ENCODE peak calls at places on chromosomes 4 and X, in ten cellular contexts. A is colonic mucosa, M is breast epithelium, O is keratinocyte, J is A549, N is stomach, G is mucosa of descending colon, K is adrenal gland, F is uterus, X is cardiac muscle cell. L is an unnamed sample. For H3K4me1, the result is how much of the 10 kb centered on the place peaks cover.

GRCh38 chr4:168562021-168562691 is 65.3 kb downstream of the PALLD start:
- DNase-seq in F (no peak), N (no peak), O (no peak), J (no peak), X (no peak), M (no peak), K (no peak), G (no peak), A (no peak), L (no peak)

GRCh38 chrX:37998586-37999267 is 7.6 kb upstream of the SYTL5 start:
- DNase-seq in G (no peak), N (no peak), X (no peak), M (no peak), O (no peak), K (no peak), F (no peak), J (no peak), A (no peak), L (no peak)

GRCh38 chr4:142719854-142720541 is 126.1 kb downstream of the INPP4B start:
- DNase-seq in F (no peak), N (no peak), K (no peak), J (peak), A (no peak), M (no peak), X (peak), G (no peak), O (no peak), L (peak)

GRCh38 chrX:46903458-46904242 is 8.6 kb upstream of the JADE3 start:
- DNase-seq in O (no peak), M (peak), J (peak), N (peak), G (peak), K (peak), A (peak), F (peak), X (peak), L (peak)

GRCh38 chr4:15963568-15963967 is 593 bp upstream of the FGFBP2 start:
- DNase-seq in O (no peak), K (no peak), J (no peak), X (no peak), G (no peak), F (no peak), N (no peak), A (no peak), M (no peak), L (no peak)

GRCh38 chr4:46389301-46389761 is 597 bp downstream of the GABRA2 start:
- DNase-seq in F (no peak), N (no peak), M (no peak), X (peak), G (peak), O (no peak), K (no peak), A (peak), J (no peak), L (no peak)

GRCh38 chr4:99438578-99438875 is 3.4 kb upstream of the ADH7 start:
- DNase-seq in X (no peak), N (no peak), O (no peak), K (no peak), M (no peak), F (no peak), J (no peak), G (no peak), A (no peak), L (no peak)

GRCh38 chr4:33882246-33882990 is 2361.9 kb downstream of the ARAP2 start:
- DNase-seq in G (no peak), N (no peak), J (no peak), A (no peak), K (no peak), X (peak), O (no peak), F (no peak), M (no peak), L (no peak)

GRCh38 chrX:17022205-17022604 is 75.7 kb downstream of the REPS2 start:
- DNase-seq in M (no peak), K (no peak), A (no peak), J (no peak), X (peak), G (no peak), O (no peak), F (no peak), N (no peak), L (no peak)

GRCh38 chr4:3188118-3188517 is 60.8 kb upstream of the MSANTD1 start:
- DNase-seq in F (no peak), G (no peak), K (no peak), N (no peak), A (no peak), M (no peak), O (no peak), X (no peak), J (no peak), L (no peak)

GRCh38 chr4:169345207-169345788 is 74.5 kb upstream of the SH3RF1 start:
- DNase-seq in K (no peak), O (peak), J (no peak), F (no peak), M (no peak), N (no peak), G (no peak), A (no peak), X (peak), L (no peak)

GRCh38 chrX:30364229-30364628 is 55.0 kb upstream of the NR0B1 start:
- DNase-seq in N (no peak), O (no peak), F (no peak), J (no peak), G (no peak), X (no peak), K (no peak), A (no peak), M (no peak), L (no peak)

GRCh38 chr4:164926301-164926700 is 49.3 kb downstream of the APELA start:
- DNase-seq in N (no peak), G (no peak), J (no peak), F (no peak), K (no peak), A (no peak), M (peak), X (no peak), O (peak), L (no peak)

GRCh38 chr4:14059006-14059405 is 431.5 kb upstream of the BOD1L1 start:
- DNase-seq in F (no peak), N (no peak), M (no peak), A (no peak), G (no peak), J (no peak), K (no peak), X (peak), O (no peak), L (no peak)

GRCh38 chr4:55358668-55359067 is 12.6 kb downstream of the SRD5A3 start:
- DNase-seq in J (no peak), M (no peak), X (peak), O (peak), G (no peak), F (peak), K (no peak), N (no peak), A (no peak), L (no peak)

GRCh38 chr4:158856852-158857251 is 88.0 kb downstream of the FNIP2 start:
- DNase-seq in O (no peak), G (no peak), F (no peak), A (no peak), J (peak), N (no peak), X (peak), M (no peak), K (no peak), L (peak)

GRCh38 chr4:2791518-2792395 is 1.1 kb upstream of the SH3BP2 start:
- DNase-seq in N (peak), F (peak), G (peak), O (no peak), M (no peak), A (peak), K (no peak), X (no peak), J (no peak), L (no peak)

GRCh38 chr4:38366997-38367396 is 297.0 kb upstream of the KLF3 start:
- DNase-seq in K (no peak), F (no peak), A (no peak), O (no peak), N (no peak), G (no peak), M (no peak), J (no peak), X (no peak), L (no peak)

GRCh38 chr4:38671594-38671943 is 7.6 kb downstream of the KLF3 start:
- DNase-seq in M (no peak), K (no peak), O (no peak), G (no peak), J (no peak), N (no peak), X (no peak), A (no peak), F (no peak), L (peak)

GRCh38 chr4:65416875-65417274 is 253.4 kb downstream of the EPHA5 start:
- DNase-seq in O (no peak), A (peak), N (peak), K (no peak), G (peak), F (no peak), J (peak), X (peak), M (no peak), L (no peak)

GRCh38 chrX:45894864-45895645 is 650.2 kb downstream of the ZNF674 start:
- DNase-seq in N (no peak), F (no peak), J (no peak), X (no peak), M (no peak), O (no peak), A (no peak), G (no peak), K (no peak), L (no peak)

GRCh38 chr4:79977131-79977840 is 95.7 kb downstream of the ANTXR2 start:
- DNase-seq in X (no peak), J (no peak), A (no peak), N (no peak), G (no peak), M (no peak), K (no peak), O (no peak), F (no peak), L (no peak)

GRCh38 chr4:163922302-163922701 is 427.8 kb downstream of the TMA16 start:
- DNase-seq in N (no peak), K (no peak), M (no peak), J (no peak), G (no peak), A (no peak), O (no peak), F (no peak), X (no peak), L (no peak)

GRCh38 chr4:189021831-189022230 is 882.6 kb downstream of the TRIML1 start:
- DNase-seq in F (no peak), A (no peak), M (no peak), G (no peak), N (no peak), X (peak), K (peak), O (no peak), J (peak), L (no peak)

GRCh38 chr4:73541251-73541650 is 59.7 kb downstream of the AFM start:
- DNase-seq in G (no peak), O (no peak), N (no peak), M (no peak), F (no peak), A (no peak), J (no peak), X (no peak), K (no peak), L (no peak)

GRCh38 chr4:107183155-107183774 is 147.2 kb upstream of the DKK2 start:
- DNase-seq in J (peak), G (no peak), K (peak), X (peak), A (peak), N (no peak), M (peak), F (no peak), O (no peak), L (no peak)

GRCh38 chr4:140662082-140662869 is 93.5 kb upstream of the UCP1 start:
- DNase-seq in A (no peak), K (no peak), F (no peak), O (no peak), M (no peak), J (no peak), X (peak), N (no peak), G (no peak), L (no peak)

GRCh38 chrX:115393271-115393670 is 103.8 kb downstream of the LUZP4 start:
- DNase-seq in N (no peak), O (no peak), A (no peak), M (no peak), K (no peak), J (peak), X (peak), G (no peak), F (no peak), L (no peak)

GRCh38 chr4:61202638-61203495 is 2.7 kb downstream of the ADGRL3 start:
- DNase-seq in K (no peak), A (no peak), M (no peak), X (peak), O (no peak), F (no peak), N (no peak), J (no peak), G (no peak), L (no peak)

GRCh38 chrX:87236836-87237235 is 280.8 kb upstream of the KLHL4 start:
- DNase-seq in K (no peak), X (no peak), N (no peak), J (no peak), O (no peak), F (no peak), M (no peak), A (no peak), G (no peak), L (no peak)

GRCh38 chrX:39772057-39772832 is 325.5 kb downstream of the BCOR start:
- DNase-seq in K (peak), N (peak), O (no peak), J (no peak), G (no peak), X (peak), F (no peak), M (no peak), A (no peak), L (peak)

GRCh38 chr4:139530833-139531427 is 25.1 kb downstream of the SETD7 start:
- DNase-seq in K (peak), X (peak), O (no peak), N (peak), A (peak), G (peak), J (peak), M (no peak), F (peak), L (peak)

GRCh38 chrX:123348468-123348867 is 164.4 kb downstream of the GRIA3 start:
- DNase-seq in A (no peak), X (no peak), G (no peak), N (no peak), M (no peak), J (no peak), F (no peak), O (no peak), K (no peak), L (no peak)

GRCh38 chrX:17081535-17081934 is 135.1 kb downstream of the REPS2 start:
- DNase-seq in G (no peak), J (no peak), N (no peak), K (peak), A (no peak), O (no peak), F (peak), X (peak), M (no peak), L (no peak)

GRCh38 chrX:19811807-19812604 is 75.4 kb downstream of the SH3KBP1 start:
- DNase-seq in N (no peak), J (no peak), F (no peak), G (no peak), K (no peak), M (no peak), A (no peak), O (no peak), X (peak), L (no peak)

GRCh38 chrX:24391843-24392242 is 31.4 kb downstream of the SUPT20HL1 start:
- DNase-seq in K (no peak), J (no peak), X (no peak), F (no peak), G (no peak), A (no peak), O (no peak), M (no peak), N (no peak), L (no peak)

DNA sequence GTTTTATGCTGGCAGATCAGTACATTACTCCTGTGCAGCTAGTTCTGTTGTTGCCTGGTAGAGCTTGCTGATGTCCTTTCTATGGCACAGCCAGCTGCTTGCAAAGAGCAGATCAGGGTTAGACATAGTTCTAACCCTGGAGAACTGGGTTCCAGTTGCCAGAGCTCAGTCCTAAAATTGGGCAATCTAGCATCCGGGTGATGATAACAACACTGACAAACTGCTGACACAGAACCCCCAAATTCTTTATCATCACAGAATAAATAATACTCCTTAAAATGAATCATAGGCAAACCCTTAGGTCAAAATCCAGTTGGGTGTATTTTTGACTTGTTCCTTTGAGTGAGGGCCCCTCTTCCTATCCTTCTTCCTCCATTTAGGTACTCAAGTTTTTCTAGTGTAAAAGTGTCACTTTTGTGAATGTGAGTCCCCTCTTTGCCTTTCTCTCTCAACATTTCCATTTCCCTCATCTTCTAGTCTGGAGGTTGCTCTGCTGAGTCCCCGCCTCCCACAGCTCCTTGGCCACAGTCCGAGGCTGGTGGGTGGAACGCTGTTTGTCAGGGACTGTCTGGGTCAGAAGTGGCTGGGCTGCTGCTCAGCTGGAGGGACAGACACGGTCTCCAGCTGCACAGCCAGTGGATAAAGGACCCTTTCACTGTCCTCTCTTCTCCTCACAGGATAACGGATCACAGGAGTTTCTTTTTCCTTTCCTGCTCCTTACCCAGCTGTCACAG is 93.6 kb upstream of the RASGEF1B start:
- DNase-seq in O (no peak), A (peak), M (peak), J (no peak), X (peak), F (peak), K (peak), N (peak), G (peak), L (no peak)
- H3K4me1 ChIP-seq in O (under half), A (under half), M (under half), J (under half), X (under half), F (under half), K (under half), N (under half), G (under half), L (under half)

GRCh38 chrX:96685205-96686099 is 810 bp downstream of the DIAPH2 start:
- DNase-seq in A (peak), O (no peak), N (peak), G (peak), F (peak), M (no peak), X (peak), K (peak), J (peak), L (peak)

GRCh38 chrX:96692911-96693310 is 8.3 kb downstream of the DIAPH2 start:
- DNase-seq in M (no peak), F (no peak), O (no peak), A (no peak), K (no peak), N (no peak), J (no peak), G (no peak), X (no peak), L (no peak)

GRCh38 chrX:96689951-96690350 is 5.3 kb downstream of the DIAPH2 start:
- DNase-seq in X (no peak), M (no peak), J (no peak), F (no peak), K (no peak), O (no peak), A (no peak), G (no peak), N (no peak), L (no peak)

GRCh38 chrX:96692454-96692853 is 7.8 kb downstream of the DIAPH2 start:
- DNase-seq in M (no peak), K (no peak), O (no peak), J (no peak), X (peak), G (no peak), F (no peak), N (no peak), A (no peak), L (no peak)

GRCh38 chrX:96688789-96689188 is 4.1 kb downstream of the DIAPH2 start:
- DNase-seq in X (no peak), N (no peak), F (no peak), M (no peak), A (no peak), O (no peak), J (no peak), G (no peak), K (no peak), L (no peak)
- H3K4me3 ChIP-seq in X (no peak), N (no peak), F (no peak), M (no peak), A (no peak), O (no peak), J (no peak), G (no peak), K (no peak), L (no peak)

GRCh38 chr4:7786040-7786439 is 153.6 kb downstream of the AFAP1 start:
- DNase-seq in J (no peak), M (no peak), A (no peak), K (no peak), N (no peak), G (no peak), X (no peak), F (no peak), O (no peak), L (no peak)

GRCh38 chr4:7783560-7783959 is 156.1 kb downstream of the AFAP1 start:
- DNase-seq in N (no peak), F (no peak), K (no peak), O (no peak), J (no peak), A (peak), X (no peak), M (no peak), G (no peak), L (no peak)

GRCh38 chr4:7785017-7785416 is 154.6 kb downstream of the AFAP1 start:
- DNase-seq in X (peak), G (no peak), O (no peak), J (no peak), M (no peak), A (no peak), N (no peak), F (peak), K (no peak), L (no peak)

GRCh38 chr4:7782783-7783182 is 156.9 kb downstream of the AFAP1 start:
- DNase-seq in O (no peak), J (no peak), A (no peak), X (no peak), K (no peak), N (no peak), F (no peak), G (no peak), M (no peak), L (no peak)

GRCh38 chr4:7784131-7784870 is 155.4 kb downstream of the AFAP1 start:
- DNase-seq in X (no peak), O (no peak), G (no peak), N (no peak), K (no peak), M (no peak), A (no peak), J (no peak), F (no peak), L (no peak)
- H3K4me1 ChIP-seq in X (under half), O (under half), G (under half), N (under half), K (under half), M (under half), A (under half), J (under half), F (under half), L (under half)

GRCh38 chr4:112282860-112283667 is 2.6 kb downstream of the TIFA start:
- DNase-seq in X (no peak), A (no peak), O (no peak), J (no peak), G (no peak), M (no peak), N (no peak), K (no peak), F (no peak), L (no peak)

GRCh38 chr4:112279882-112280315 is 5.8 kb downstream of the TIFA start:
- DNase-seq in A (no peak), J (no peak), N (no peak), F (no peak), O (no peak), X (peak), K (no peak), M (no peak), G (no peak), L (no peak)

GRCh38 chr4:112277705-112278448 is 7.8 kb downstream of the TIFA start:
- DNase-seq in G (no peak), A (no peak), F (no peak), K (no peak), N (no peak), X (no peak), J (no peak), M (no peak), O (no peak), L (no peak)

GRCh38 chr4:112279025-112279881 is 6.5 kb downstream of the TIFA start:
- DNase-seq in X (no peak), O (no peak), K (no peak), A (no peak), F (no peak), J (no peak), G (no peak), M (no peak), N (no peak), L (no peak)

DNA sequence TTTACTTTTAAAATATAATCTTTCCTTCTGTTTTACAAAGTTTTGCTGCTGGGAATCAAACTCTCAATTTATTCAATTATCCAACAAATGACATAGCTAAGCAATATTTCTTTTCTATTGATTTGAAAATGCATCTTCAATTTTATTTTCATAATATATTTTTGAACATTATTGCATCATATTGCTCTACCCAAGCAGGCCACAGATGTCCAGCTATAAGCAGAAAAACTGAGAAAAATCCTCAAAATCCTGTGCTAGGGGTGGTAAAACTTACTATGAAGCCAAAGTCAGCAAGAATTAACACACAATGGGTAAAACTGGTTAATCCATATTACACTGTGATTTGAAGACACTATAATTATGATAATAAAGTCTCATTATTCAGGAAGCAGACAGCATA is 5.0 kb downstream of the TIFA start:
- DNase-seq in K (no peak), G (no peak), M (no peak), N (no peak), J (no peak), O (no peak), F (no peak), A (no peak), X (no peak), L (no peak)
- H3K4me3 ChIP-seq in K (no peak), G (no peak), M (no peak), N (no peak), J (no peak), O (no peak), F (no peak), A (no peak), X (no peak), L (no peak)

GRCh38 chr4:43485196-43485595 is 592.7 kb downstream of the GRXCR1 start:
- DNase-seq in J (no peak), N (no peak), G (no peak), X (no peak), A (no peak), M (no peak), F (no peak), O (no peak), K (no peak), L (no peak)
- H3K4me1 ChIP-seq in J (under half), N (under half), G (under half), X (under half), A (under half), M (under half), F (under half), O (under half), K (under half), L (under half)

L was measured in CD4-positive, alpha-beta memory T cell.